ENCODE peak calls at places on chromosomes 7 and 10, in seven cellular contexts. W is left lung, F is cardiac muscle cell, U is heart left ventricle, Y is right atrium auricular region, K is sigmoid colon, O is mucosa of descending colon. T is an unnamed sample.
A peak's percentile ranks its signal among the peaks of the same experiment; 100 is the strongest.

GRCh38 chr7:74542558-74543117 is 88.9 kb downstream of the GTF2IRD1 start:
- DNase-seq in W (no peak), F (peak; percentile 9), U (peak; percentile 77), Y (peak; percentile 65), K (no peak), O (no peak), T (no peak)

GRCh38 chr7:32155712-32156111 is 85.5 kb upstream of the PDE1C start:
- DNase-seq in W (no peak), F (no peak), U (no peak), Y (no peak), K (no peak), O (no peak), T (no peak)

GRCh38 chr7:80999771-81000170 is 80.9 kb upstream of the SEMA3C start:
- DNase-seq in W (no peak), F (no peak), U (no peak), Y (no peak), K (no peak), O (no peak), T (no peak)

GRCh38 chr10:33334839-33335549 is 527 bp upstream of the NRP1 start:
- DNase-seq in W (peak; percentile 90), F (peak; percentile 95), U (peak; percentile 88), Y (peak; percentile 75), K (peak; percentile 90), O (peak; percentile 76), T (peak; percentile 89)

GRCh38 chr7:74284781-74285259 is 4.4 kb upstream of the CLIP2 start:
- DNase-seq in W (no peak), F (no peak), U (no peak), Y (no peak), K (no peak), O (peak; percentile 88), T (no peak)

GRCh38 chr7:70634610-70635068 is 497.3 kb upstream of the GALNT17 start:
- DNase-seq in W (no peak), F (peak; percentile 25), U (no peak), Y (no peak), K (no peak), O (no peak), T (no peak)

GRCh38 chr7:39746162-39746782 is 122.9 kb downstream of the RALA start:
- DNase-seq in W (peak; percentile 78), F (peak; percentile 87), U (peak; percentile 78), Y (peak; percentile 78), K (peak; percentile 85), O (peak; percentile 56), T (peak; percentile 72)

GRCh38 chr7:133887459-133887858 is 239.7 kb upstream of the LRGUK start:
- DNase-seq in W (no peak), F (no peak), U (no peak), Y (no peak), K (no peak), O (no peak), T (no peak)

DNA sequence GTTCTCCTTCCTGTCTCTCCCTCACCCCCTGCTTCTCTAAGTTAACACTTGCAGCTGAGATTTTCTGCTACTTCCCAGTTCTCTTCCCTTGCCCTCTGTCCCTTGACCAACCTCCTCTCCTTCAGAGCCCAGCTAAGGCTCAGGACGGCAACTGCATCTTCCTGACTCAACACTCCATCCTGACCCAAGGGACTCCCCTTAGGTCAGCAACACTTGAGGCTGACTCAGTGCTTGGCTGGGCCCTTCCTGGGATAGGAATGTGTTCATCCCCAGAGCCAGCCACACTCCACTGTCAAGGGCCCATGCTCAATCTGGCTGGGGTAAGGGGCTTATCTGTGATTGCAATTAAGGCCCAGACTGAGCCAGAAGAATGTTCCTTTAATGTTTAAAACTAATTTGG is 3.4 kb downstream of the CALHM2 start:
- DNase-seq in W (peak; percentile 57), F (peak; percentile 88), U (no peak), Y (peak; percentile 87), K (peak; percentile 91), O (no peak), T (no peak)
- H3K4me1 ChIP-seq in W (peaks cover 85% of the 10 kb centered on the region), F (no peaks in the 10 kb centered on the region), U (peaks cover 83% of the 10 kb centered on the region), Y (peaks cover 77% of the 10 kb centered on the region), K (no peaks in the 10 kb centered on the region), O (peaks cover 21% of the 10 kb centered on the region), T (peaks cover 64% of the 10 kb centered on the region)

DNA sequence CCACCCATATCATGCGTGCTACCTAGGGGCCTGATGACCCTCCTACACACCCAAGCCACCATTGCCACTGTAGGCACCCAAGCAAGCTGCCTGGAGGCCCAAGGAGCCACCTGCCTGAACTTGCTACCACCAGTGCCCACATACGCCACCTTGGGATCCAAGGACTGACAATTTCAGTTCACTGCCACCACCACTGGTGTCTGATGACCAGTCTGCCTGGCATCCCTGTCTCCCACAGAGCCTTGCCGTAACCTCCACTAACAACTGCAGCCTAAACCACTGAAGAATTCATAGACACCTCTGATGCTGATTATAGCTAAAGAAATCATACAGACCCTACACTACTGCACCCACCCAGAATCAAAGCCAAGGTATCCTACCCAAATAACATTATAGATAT is 58.8 kb downstream of the TMEM178B start:
- DNase-seq in W (no peak), F (no peak), U (no peak), Y (no peak), K (no peak), O (no peak), T (no peak)
- H3K4me1 ChIP-seq in W (no peaks in the 10 kb centered on the region), F (no peaks in the 10 kb centered on the region), U (no peaks in the 10 kb centered on the region), Y (no peaks in the 10 kb centered on the region), K (no peaks in the 10 kb centered on the region), O (no peaks in the 10 kb centered on the region), T (no peaks in the 10 kb centered on the region)

DNA sequence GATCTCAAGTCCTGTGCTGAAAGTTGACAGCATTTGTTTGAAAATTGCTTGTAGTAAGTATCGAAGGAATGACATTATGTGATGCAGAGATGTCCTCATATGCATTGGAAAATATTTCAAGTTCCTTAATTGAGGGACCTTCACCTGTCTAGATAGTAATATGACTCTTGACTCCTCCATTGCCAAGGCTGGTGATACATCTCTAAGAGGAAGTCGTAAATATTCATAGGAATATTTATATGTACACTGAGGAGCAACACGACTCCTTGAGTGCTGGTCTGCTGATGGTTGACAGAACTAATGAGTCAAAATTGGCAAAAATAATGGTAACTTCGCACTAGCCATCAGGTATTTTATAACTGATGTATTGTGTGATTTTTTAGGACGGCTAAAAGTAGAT is 7.9 kb downstream of the STARD3NL start:
- DNase-seq in W (no peak), F (no peak), U (no peak), Y (no peak), K (no peak), O (no peak), T (no peak)
- H3K4me1 ChIP-seq in W (peaks cover 23% of the 10 kb centered on the region), F (peaks cover 34% of the 10 kb centered on the region), U (peaks cover 49% of the 10 kb centered on the region), Y (peaks cover 26% of the 10 kb centered on the region), K (no peaks in the 10 kb centered on the region), O (peaks cover 2% of the 10 kb centered on the region), T (peaks cover 32% of the 10 kb centered on the region)

GRCh38 chr10:104253576-104254410 is 899 bp upstream of the GSTO1 start:
- DNase-seq in W (no peak), F (no peak), U (no peak), Y (no peak), K (no peak), O (no peak), T (no peak)

GRCh38 chr10:104257235-104257634 is 2.5 kb downstream of the GSTO1 start:
- DNase-seq in W (no peak), F (no peak), U (no peak), Y (no peak), K (no peak), O (no peak), T (no peak)

GRCh38 chr10:104254493-104255243 is at the start of gene GSTO1:
- DNase-seq in W (peak; percentile 96), F (peak; percentile 82), U (peak; percentile 92), Y (peak; percentile 89), K (peak; percentile 92), O (peak; percentile 90), T (peak; percentile 93)

GRCh38 chr10:104256335-104257080 is 1.8 kb downstream of the GSTO1 start:
- DNase-seq in W (no peak), F (no peak), U (no peak), Y (no peak), K (no peak), O (no peak), T (no peak)

GRCh38 chr10:104255244-104255981 is 721 bp downstream of the GSTO1 start:
- DNase-seq in W (no peak), F (peak; percentile 60), U (no peak), Y (no peak), K (no peak), O (no peak), T (no peak)
- H3K4me1 ChIP-seq in W (peaks cover 59% of the 10 kb centered on the region), F (peaks cover 41% of the 10 kb centered on the region), U (peaks cover 52% of the 10 kb centered on the region), Y (peaks cover 56% of the 10 kb centered on the region), K (no peaks in the 10 kb centered on the region), O (peaks cover 30% of the 10 kb centered on the region), T (peaks cover 44% of the 10 kb centered on the region)

GRCh38 chr7:107993879-107994278 is 9.1 kb downstream of the LAMB1 start:
- DNase-seq in W (no peak), F (no peak), U (no peak), Y (no peak), K (no peak), O (no peak), T (no peak)
- H3K4me1 ChIP-seq in W (no peaks in the 10 kb centered on the region), F (peaks cover 17% of the 10 kb centered on the region), U (peaks cover 56% of the 10 kb centered on the region), Y (peaks cover 41% of the 10 kb centered on the region), K (no peaks in the 10 kb centered on the region), O (peaks cover 46% of the 10 kb centered on the region), T (peaks cover 17% of the 10 kb centered on the region)

DNA sequence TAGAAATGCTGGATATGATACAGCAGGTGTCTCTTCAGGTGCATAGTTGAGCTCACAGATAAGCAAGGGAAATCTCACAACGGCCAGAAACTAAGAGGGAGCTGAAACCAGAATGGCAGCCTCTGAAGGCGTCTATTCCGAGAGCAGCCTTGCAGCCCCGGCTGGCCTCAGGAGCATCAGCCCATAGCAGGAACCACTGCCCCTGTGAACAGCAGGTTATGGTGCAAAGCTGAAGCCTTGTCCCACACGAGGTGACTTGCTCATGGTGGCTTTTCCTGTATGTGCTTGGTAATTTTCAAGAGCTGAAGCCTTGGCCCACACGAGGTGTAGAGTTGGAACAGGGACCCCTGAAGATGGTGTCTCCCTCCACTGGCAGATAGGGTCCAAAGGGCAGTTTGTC is 33.2 kb downstream of the BNIP3 start:
- DNase-seq in W (no peak), F (no peak), U (no peak), Y (no peak), K (peak; percentile 54), O (no peak), T (peak; percentile 36)
- H3K4me1 ChIP-seq in W (no peaks in the 10 kb centered on the region), F (no peaks in the 10 kb centered on the region), U (no peaks in the 10 kb centered on the region), Y (no peaks in the 10 kb centered on the region), K (no peaks in the 10 kb centered on the region), O (no peaks in the 10 kb centered on the region), T (no peaks in the 10 kb centered on the region)

GRCh38 chr10:30430544-30431298 is 3.3 kb upstream of the MAP3K8 start:
- DNase-seq in W (no peak), F (peak; percentile 50), U (no peak), Y (no peak), K (no peak), O (no peak), T (no peak)
- H3K4me1 ChIP-seq in W (peaks cover 57% of the 10 kb centered on the region), F (peaks cover 6% of the 10 kb centered on the region), U (peaks cover 32% of the 10 kb centered on the region), Y (peaks cover 32% of the 10 kb centered on the region), K (no peaks in the 10 kb centered on the region), O (peaks cover 18% of the 10 kb centered on the region), T (peaks cover 20% of the 10 kb centered on the region)

GRCh38 chr10:110671788-110672579 is 27.8 kb downstream of the RBM20 start:
- DNase-seq in W (peak; percentile 91), F (peak; percentile 72), U (peak; percentile 86), Y (peak; percentile 81), K (peak; percentile 84), O (peak; percentile 80), T (peak; percentile 85)
- H3K4me1 ChIP-seq in W (peaks cover 7% of the 10 kb centered on the region), F (peaks cover 30% of the 10 kb centered on the region), U (peaks cover 52% of the 10 kb centered on the region), Y (peaks cover 37% of the 10 kb centered on the region), K (no peaks in the 10 kb centered on the region), O (no peaks in the 10 kb centered on the region), T (no peaks in the 10 kb centered on the region)

GRCh38 chr7:16064316-16064715 is 357.0 kb downstream of the CRPPA start:
- DNase-seq in W (no peak), F (no peak), U (no peak), Y (no peak), K (no peak), O (no peak), T (no peak)
- H3K4me1 ChIP-seq in W (peaks cover 15% of the 10 kb centered on the region), F (peaks cover 2% of the 10 kb centered on the region), U (peaks cover 57% of the 10 kb centered on the region), Y (peaks cover 35% of the 10 kb centered on the region), K (no peaks in the 10 kb centered on the region), O (no peaks in the 10 kb centered on the region), T (peaks cover 30% of the 10 kb centered on the region)

T was measured in upper lobe of right lung.